ENCODE peak calls at places on chromosomes 5 and 9, in nine cellular contexts. M is Calu3; O is activated T-helper 2 cell treated with anti-CD3 and anti-CD28 coated beads, Interferon-gamma antibody, Interleukin-2, Interleukin-4, amounts not matched to agents 10 μg/mL and 5 μg/mL and 100 μg/mL, durations not matched to agents 14 hours and 24 hours and 36 hours; N is mucosa of gallbladder; Z is NCI-H1105 treated with DMSO at 0.1 percent for 48 hours; S is HS-5; T is EH; E is gastrocnemius medialis; B is sciatic nerve. V is an unnamed sample.

GRCh38 chr9:114777841-114778240 is 28.0 kb downstream of the TNFSF15 start:
- DNase-seq in Z (no peak), E (no peak), T (peak), B (no peak), M (no peak), N (no peak), O (no peak), S (no peak), V (no peak)

GRCh38 chr5:98570661-98571181 is 202.7 kb upstream of the RGMB start:
- DNase-seq in B (no peak), M (no peak), N (no peak), S (no peak), T (peak), E (no peak), O (no peak), Z (no peak), V (peak)

GRCh38 chr9:130026583-130027427 is 16.2 kb downstream of the FNBP1 start:
- DNase-seq in Z (no peak), B (no peak), M (no peak), N (no peak), T (no peak), E (peak), O (no peak), S (no peak), V (no peak)

GRCh38 chr5:72394688-72395087 is 74.5 kb downstream of the PTCD2 start:
- DNase-seq in B (no peak), S (no peak), T (peak), O (no peak), M (peak), N (no peak), Z (no peak), E (no peak), V (no peak)

GRCh38 chr9:133429641-133430161 is 7.5 kb downstream of the ADAMTS13 start:
- DNase-seq in O (no peak), E (no peak), Z (no peak), M (no peak), N (peak), S (no peak), B (no peak), T (peak), V (peak)

GRCh38 chr5:67989457-67989856 is 226.1 kb upstream of the PIK3R1 start:
- DNase-seq in O (no peak), N (no peak), S (no peak), T (peak), E (peak), M (no peak), Z (no peak), B (no peak), V (no peak)

GRCh38 chr9:123337971-123338370 is 18.0 kb upstream of the CRB2 start:
- DNase-seq in M (no peak), S (no peak), N (no peak), T (no peak), O (no peak), E (no peak), Z (no peak), B (no peak), V (no peak)

GRCh38 chr9:110303136-110303535 is 34.5 kb downstream of the TXNDC8 start:
- DNase-seq in E (no peak), Z (no peak), N (no peak), O (no peak), B (no peak), M (no peak), T (peak), S (peak), V (no peak)

GRCh38 chr5:111676496-111676895 is 80.5 kb downstream of the NREP start:
- DNase-seq in O (no peak), M (no peak), B (no peak), E (no peak), S (no peak), T (peak), Z (no peak), N (no peak), V (no peak)

GRCh38 chr9:76634356-76635054 is 129.7 kb upstream of the PCA3 start:
- DNase-seq in T (peak), S (no peak), E (no peak), O (no peak), B (no peak), M (peak), N (peak), Z (no peak), V (no peak)

V was measured in retina.